ENCODE peak calls at places on chromosomes 3 and 15, in seven cellular contexts. K, G, Q, L, B, F and W are unnamed samples.

GRCh38 chr3:42707620-42708355 is 5.2 kb upstream of the HHATL start:
- DNase-seq in K (no peak), G (no peak), Q (no peak), L (no peak), B (no peak), F (no peak), W (no peak)

GRCh38 chr15:49045691-49046112 is 544 bp downstream of the SECISBP2L start:
- DNase-seq in K (no peak), G (no peak), Q (peak; percentile 39), L (no peak), B (no peak), F (peak; percentile 66), W (no peak)

GRCh38 chr15:100016632-100017031 is 283.4 kb upstream of the LYSMD4 start:
- DNase-seq in K (no peak), G (no peak), Q (no peak), L (no peak), B (peak; percentile 19), F (no peak), W (no peak)

GRCh38 chr15:70142322-70143191 is 44.8 kb upstream of the TLE3 start:
- DNase-seq in K (no peak), G (no peak), Q (peak; percentile 26), L (no peak), B (peak; percentile 64), F (peak; percentile 59), W (peak; percentile 20)

GRCh38 chr3:27049792-27050191 is 319.4 kb downstream of the NEK10 start:
- DNase-seq in K (no peak), G (no peak), Q (no peak), L (no peak), B (no peak), F (no peak), W (no peak)

GRCh38 chr3:126857928-126858327 is 125.0 kb upstream of the PLXNA1 start:
- DNase-seq in K (no peak), G (no peak), Q (no peak), L (no peak), B (no peak), F (no peak), W (no peak)

GRCh38 chr3:49199900-49200281 is 28.5 kb downstream of the KLHDC8B start:
- DNase-seq in K (no peak), G (no peak), Q (no peak), L (no peak), B (no peak), F (peak; percentile 63), W (no peak)

GRCh38 chr15:62841891-62842559 is 200.5 kb upstream of the TPM1 start:
- DNase-seq in K (no peak), G (no peak), Q (no peak), L (no peak), B (peak; percentile 22), F (no peak), W (no peak)

GRCh38 chr3:117844676-117845075 is 1135.1 kb downstream of the TUSC7 start:
- DNase-seq in K (no peak), G (no peak), Q (no peak), L (no peak), B (no peak), F (peak; percentile 63), W (no peak)

GRCh38 chr15:48060396-48060795 is 60.4 kb upstream of the SLC24A5 start:
- DNase-seq in K (no peak), G (no peak), Q (no peak), L (no peak), B (no peak), F (no peak), W (no peak)

GRCh38 chr15:72491768-72492167 is 17.6 kb downstream of the ARIH1 start:
- DNase-seq in K (no peak), G (no peak), Q (no peak), L (no peak), B (no peak), F (peak; percentile 91), W (no peak)

GRCh38 chr15:48719668-48720067 is 74.2 kb upstream of the FBN1 start:
- DNase-seq in K (no peak), G (no peak), Q (no peak), L (no peak), B (no peak), F (no peak), W (no peak)

GRCh38 chr3:70631716-70632307 is 319.4 kb upstream of the MDFIC2 start:
- DNase-seq in K (no peak), G (no peak), Q (no peak), L (no peak), B (peak; percentile 67), F (no peak), W (no peak)

GRCh38 chr3:38581774-38582173 is 67.7 kb downstream of the SCN5A start:
- DNase-seq in K (no peak), G (no peak), Q (no peak), L (no peak), B (no peak), F (no peak), W (no peak)

GRCh38 chr3:12935023-12935860 is 93.9 kb upstream of the RPL32 start:
- DNase-seq in K (peak; percentile 74), G (no peak), Q (no peak), L (no peak), B (no peak), F (no peak), W (no peak)

GRCh38 chr3:47295976-47296375 is 13.2 kb downstream of the KLHL18 start:
- DNase-seq in K (no peak), G (no peak), Q (no peak), L (no peak), B (no peak), F (no peak), W (no peak)
- H3K4me1 ChIP-seq in K (no peaks in the 10 kb centered on the region), G (peaks cover 11% of the 10 kb centered on the region), Q (no peaks in the 10 kb centered on the region), L (peaks cover 17% of the 10 kb centered on the region), B (peaks cover 5% of the 10 kb centered on the region), F (no peaks in the 10 kb centered on the region), W (no peaks in the 10 kb centered on the region)

GRCh38 chr3:24853685-24854341 is 359.2 kb upstream of the THRB start:
- DNase-seq in K (no peak), G (no peak), Q (no peak), L (no peak), B (no peak), F (no peak), W (no peak)
- H3K4me1 ChIP-seq in K (no peaks in the 10 kb centered on the region), G (no peaks in the 10 kb centered on the region), Q (no peaks in the 10 kb centered on the region), L (no peaks in the 10 kb centered on the region), B (no peaks in the 10 kb centered on the region), F (no peaks in the 10 kb centered on the region), W (no peaks in the 10 kb centered on the region)

GRCh38 chr15:90161946-90162345 is 39.2 kb upstream of the SEMA4B start:
- DNase-seq in K (peak; percentile 1), G (no peak), Q (no peak), L (no peak), B (no peak), F (no peak), W (no peak)
- H3K4me1 ChIP-seq in K (peaks cover 32% of the 10 kb centered on the region), G (no peaks in the 10 kb centered on the region), Q (peaks cover 13% of the 10 kb centered on the region), L (peaks cover 99% of the 10 kb centered on the region), B (no peaks in the 10 kb centered on the region), F (peaks cover 21% of the 10 kb centered on the region), W (peaks cover 28% of the 10 kb centered on the region)

DNA sequence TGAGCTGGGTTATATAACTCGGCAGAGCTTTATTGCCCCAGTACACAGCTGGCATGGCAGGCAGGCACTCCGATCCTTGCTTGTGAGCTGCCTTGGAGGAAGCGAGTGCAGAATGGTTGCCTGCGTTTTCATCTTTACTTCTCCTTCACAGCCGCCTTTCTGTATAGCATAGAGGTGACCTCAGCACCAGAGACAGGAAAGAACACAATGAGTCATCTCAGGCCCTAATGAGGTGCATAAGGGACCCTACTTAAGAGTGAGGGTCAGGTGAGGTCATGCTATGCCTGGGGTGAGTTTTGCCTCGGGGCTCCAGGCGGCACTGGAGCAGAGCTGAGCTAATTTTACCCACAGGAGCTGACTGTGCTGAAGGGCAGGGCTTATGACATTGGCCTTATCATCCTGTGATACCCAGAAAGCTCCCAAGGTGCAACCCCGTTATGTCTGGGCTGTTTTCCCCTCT is 43.5 kb downstream of the LPP start:
- DNase-seq in K (no peak), G (no peak), Q (no peak), L (no peak), B (peak; percentile 49), F (peak; percentile 29), W (no peak)
- H3K4me1 ChIP-seq in K (no peaks in the 10 kb centered on the region), G (no peaks in the 10 kb centered on the region), Q (no peaks in the 10 kb centered on the region), L (peaks cover 14% of the 10 kb centered on the region), B (no peaks in the 10 kb centered on the region), F (peaks cover 20% of the 10 kb centered on the region), W (no peaks in the 10 kb centered on the region)

GRCh38 chr3:14432996-14433572 is 30.7 kb downstream of the SLC6A6 start:
- DNase-seq in K (no peak), G (no peak), Q (no peak), L (no peak), B (no peak), F (no peak), W (no peak)

GRCh38 chr3:14434105-14434504 is 31.7 kb downstream of the SLC6A6 start:
- DNase-seq in K (no peak), G (no peak), Q (no peak), L (no peak), B (no peak), F (peak; percentile 92), W (no peak)

GRCh38 chr3:14436954-14437281 is 34.5 kb downstream of the SLC6A6 start:
- DNase-seq in K (no peak), G (no peak), Q (no peak), L (no peak), B (no peak), F (no peak), W (no peak)

GRCh38 chr3:14434541-14435151 is 32.2 kb downstream of the SLC6A6 start:
- DNase-seq in K (peak; percentile 73), G (no peak), Q (no peak), L (no peak), B (no peak), F (peak; percentile 26), W (no peak)

GRCh38 chr3:14435175-14436011 is 33.0 kb downstream of the SLC6A6 start:
- DNase-seq in K (no peak), G (no peak), Q (no peak), L (no peak), B (no peak), F (peak; percentile 83), W (no peak)
- H3K4me1 ChIP-seq in K (no peaks in the 10 kb centered on the region), G (peaks cover 60% of the 10 kb centered on the region), Q (peaks cover 85% of the 10 kb centered on the region), L (peaks cover 89% of the 10 kb centered on the region), B (peaks cover 7% of the 10 kb centered on the region), F (peaks cover 36% of the 10 kb centered on the region), W (peaks cover 14% of the 10 kb centered on the region)